ENCODE peak calls at places on chromosomes 6 and 20, in ten cellular contexts. B is GM06990; X is CD8-positive, alpha-beta T cell; O is neuronal stem cell; D is kidney; C is lower lobe of right lung; L is CD4-positive, CD25-positive, alpha-beta regulatory T cell; G is aorta; Z is HAP-1; E is uterus. S is an unnamed sample. For H3K36me3, the result is how much of the 10 kb centered on the place peaks cover.

GRCh38 chr20:36454664-36455427 is 86.5 kb upstream of the MYL9 start:
- DNase-seq in B (no peak), X (no peak), O (peak), D (no peak), C (peak), L (no peak), G (no peak), Z (peak), E (no peak), S (peak)

GRCh38 chr6:3211681-3212080 is 15.8 kb downstream of the TUBB2B start:
- DNase-seq in B (no peak), X (no peak), O (no peak), D (no peak), C (no peak), L (no peak), G (peak), Z (no peak), E (no peak), S (no peak)

GRCh38 chr6:28985396-28986164 is 19.5 kb downstream of the ZNF311 start:
- DNase-seq in B (no peak), X (no peak), O (peak), D (peak), C (peak), L (no peak), G (peak), Z (peak), E (peak), S (peak)

GRCh38 chr6:42547407-42548329 is 16.2 kb upstream of the UBR2 start:
- DNase-seq in B (peak), X (peak), O (peak), D (peak), C (peak), L (peak), G (peak), Z (peak), E (peak), S (peak)

GRCh38 chr6:100464910-100465700 is at the start of gene SIM1:
- DNase-seq in B (peak), X (no peak), O (peak), D (peak), C (no peak), L (no peak), G (no peak), Z (no peak), E (no peak), S (no peak)

GRCh38 chr6:3041606-3042005 is 26.7 kb upstream of the RIPK1 start:
- DNase-seq in B (no peak), X (no peak), O (peak), D (no peak), C (no peak), L (no peak), G (no peak), Z (no peak), E (no peak), S (no peak)

GRCh38 chr6:33978593-33979150 is 167.2 kb downstream of the GRM4 start:
- DNase-seq in B (no peak), X (no peak), O (no peak), D (peak), C (no peak), L (no peak), G (no peak), Z (peak), E (no peak), S (no peak)

GRCh38 chr20:63915471-63915870 is 20.5 kb downstream of the DNAJC5 start:
- DNase-seq in B (no peak), X (no peak), O (no peak), D (no peak), C (no peak), L (no peak), G (no peak), Z (no peak), E (no peak), S (peak)

GRCh38 chr20:33443006-33443511 is 504 bp downstream of the SNTA1 start:
- DNase-seq in B (no peak), X (peak), O (no peak), D (peak), C (no peak), L (no peak), G (peak), Z (peak), E (peak), S (peak)

GRCh38 chr6:3393796-3394195 is 63.1 kb downstream of the SLC22A23 start:
- DNase-seq in B (no peak), X (no peak), O (no peak), D (no peak), C (no peak), L (no peak), G (no peak), Z (no peak), E (no peak), S (no peak)

GRCh38 chr6:27332692-27333641 is 20.9 kb upstream of the POM121L2 start:
- DNase-seq in B (peak), X (peak), O (peak), D (no peak), C (no peak), L (peak), G (no peak), Z (peak), E (peak), S (no peak)

GRCh38 chr6:145044606-145045275 is 690.6 kb downstream of the EPM2A start:
- DNase-seq in B (no peak), X (no peak), O (no peak), D (no peak), C (no peak), L (no peak), G (no peak), Z (no peak), E (no peak), S (no peak)

GRCh38 chr20:34143951-34144350 is 31.9 kb upstream of the EIF2S2 start:
- DNase-seq in B (no peak), X (no peak), O (no peak), D (no peak), C (no peak), L (no peak), G (no peak), Z (no peak), E (no peak), S (no peak)

GRCh38 chr6:74873911-74874310 is 331.9 kb downstream of the COL12A1 start:
- DNase-seq in B (no peak), X (no peak), O (no peak), D (no peak), C (no peak), L (no peak), G (no peak), Z (no peak), E (no peak), S (no peak)

GRCh38 chr20:361562-361961 is 14.7 kb downstream of the NRSN2 start:
- DNase-seq in B (no peak), X (no peak), O (no peak), D (no peak), C (no peak), L (no peak), G (peak), Z (no peak), E (no peak), S (no peak)

GRCh38 chr6:138467901-138468300 is 31.4 kb downstream of the NHSL1 start:
- DNase-seq in B (no peak), X (no peak), O (no peak), D (no peak), C (no peak), L (no peak), G (no peak), Z (no peak), E (no peak), S (no peak)

GRCh38 chr6:37015532-37015931 is 10.1 kb downstream of the FGD2 start:
- DNase-seq in B (no peak), X (no peak), O (no peak), D (no peak), C (no peak), L (no peak), G (no peak), Z (no peak), E (no peak), S (no peak)

GRCh38 chr6:118708736-118709135 is 57.3 kb upstream of the CEP85L start:
- DNase-seq in B (no peak), X (no peak), O (no peak), D (no peak), C (no peak), L (no peak), G (no peak), Z (no peak), E (no peak), S (no peak)

GRCh38 chr6:37283786-37284185 is 25.8 kb upstream of the TMEM217 start:
- DNase-seq in B (no peak), X (no peak), O (no peak), D (no peak), C (no peak), L (no peak), G (peak), Z (no peak), E (no peak), S (peak)

GRCh38 chr20:35947489-35947888 is 6.8 kb downstream of the SCAND1 start:
- DNase-seq in B (peak), X (peak), O (no peak), D (no peak), C (no peak), L (peak), G (no peak), Z (peak), E (no peak), S (no peak)

GRCh38 chr20:4916991-4917881 is 84.1 kb downstream of the SLC23A2 start:
- DNase-seq in B (no peak), X (no peak), O (no peak), D (no peak), C (peak), L (no peak), G (no peak), Z (no peak), E (no peak), S (peak)

GRCh38 chr6:132359891-132360290 is 41.4 kb downstream of the MOXD1 start:
- DNase-seq in B (no peak), X (no peak), O (no peak), D (no peak), C (no peak), L (no peak), G (no peak), Z (no peak), E (no peak), S (no peak)

GRCh38 chr6:89734526-89734925 is 85.1 kb downstream of the MDN1 start:
- DNase-seq in B (no peak), X (no peak), O (no peak), D (no peak), C (no peak), L (no peak), G (no peak), Z (no peak), E (no peak), S (no peak)
- H3K36me3 ChIP-seq in B (under half), X (under half), O (half or more), D (under half), C (half or more), L (half or more), G (under half), Z (half or more), E (under half), S (under half)

GRCh38 chr6:57021086-57021720 is 25.3 kb upstream of the KIAA1586 start:
- DNase-seq in B (peak), X (no peak), O (peak), D (no peak), C (no peak), L (peak), G (no peak), Z (no peak), E (no peak), S (no peak)

GRCh38 chr6:57029213-57029612 is 17.3 kb upstream of the KIAA1586 start:
- DNase-seq in B (no peak), X (no peak), O (no peak), D (no peak), C (no peak), L (no peak), G (no peak), Z (no peak), E (no peak), S (no peak)

GRCh38 chr6:57027301-57027700 is 19.2 kb upstream of the KIAA1586 start:
- DNase-seq in B (no peak), X (no peak), O (no peak), D (no peak), C (no peak), L (no peak), G (no peak), Z (no peak), E (no peak), S (no peak)

GRCh38 chr6:57024321-57024720 is 22.2 kb upstream of the KIAA1586 start:
- DNase-seq in B (no peak), X (no peak), O (no peak), D (no peak), C (no peak), L (no peak), G (no peak), Z (no peak), E (no peak), S (no peak)

GRCh38 chr6:57024775-57025174 is 21.7 kb upstream of the KIAA1586 start:
- DNase-seq in B (no peak), X (no peak), O (no peak), D (no peak), C (no peak), L (no peak), G (no peak), Z (no peak), E (no peak), S (no peak)
- H3K36me3 ChIP-seq in B (under half), X (under half), O (under half), D (under half), C (under half), L (under half), G (under half), Z (under half), E (under half), S (under half)

GRCh38 chr20:62132421-62132820 is 10.1 kb downstream of the LSM14B start:
- DNase-seq in B (no peak), X (no peak), O (no peak), D (no peak), C (peak), L (no peak), G (no peak), Z (no peak), E (no peak), S (no peak)
- H3K36me3 ChIP-seq in B (half or more), X (half or more), O (half or more), D (half or more), C (half or more), L (half or more), G (under half), Z (half or more), E (under half), S (half or more)

DNA sequence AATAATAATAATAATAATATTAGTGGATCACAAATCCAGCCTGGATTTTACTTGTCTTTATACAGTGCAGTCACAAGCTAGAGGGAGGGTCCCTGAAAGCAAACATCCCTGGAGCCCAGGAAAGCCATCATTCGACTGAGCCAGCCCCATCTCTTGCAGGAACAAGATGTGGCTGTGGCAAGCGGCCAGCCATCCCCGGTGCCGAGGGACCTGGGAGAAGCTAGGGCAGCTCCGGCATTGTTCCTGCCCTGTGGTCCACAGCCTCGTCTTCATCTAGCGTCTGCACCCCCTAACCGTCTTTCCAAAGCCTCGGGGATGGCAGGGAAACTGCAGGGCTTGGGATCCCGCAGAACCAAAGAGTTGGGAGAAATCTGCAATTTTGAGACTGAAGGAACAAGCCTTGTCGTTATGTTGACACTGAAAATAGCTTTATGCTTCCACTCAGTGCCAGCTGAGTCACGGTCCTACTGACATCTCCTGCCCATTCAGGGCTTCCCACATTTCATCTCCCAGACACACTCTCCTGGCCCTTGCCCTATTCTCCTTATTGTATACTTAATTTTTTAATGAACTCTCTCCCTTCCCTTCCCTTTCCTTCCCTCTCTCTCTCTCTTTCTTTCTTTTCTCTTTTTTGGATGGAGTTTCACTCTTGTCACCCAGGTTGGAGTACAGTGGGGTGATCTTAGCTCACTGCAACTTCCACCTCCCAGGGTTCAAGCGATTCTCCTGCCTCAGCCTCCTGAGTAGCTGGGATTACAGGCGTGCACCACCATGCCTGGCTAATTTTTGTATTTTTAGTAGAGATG is 62.5 kb upstream of the ZNFX1 start:
- DNase-seq in B (no peak), X (no peak), O (no peak), D (no peak), C (no peak), L (no peak), G (peak), Z (no peak), E (no peak), S (no peak)
- H3K36me3 ChIP-seq in B (under half), X (under half), O (under half), D (under half), C (under half), L (under half), G (under half), Z (under half), E (under half), S (under half)

GRCh38 chr6:107917468-107918375 is 40.3 kb downstream of the SEC63 start:
- DNase-seq in B (no peak), X (no peak), O (no peak), D (no peak), C (no peak), L (no peak), G (no peak), Z (no peak), E (no peak), S (no peak)
- H3K36me3 ChIP-seq in B (under half), X (under half), O (half or more), D (under half), C (half or more), L (half or more), G (under half), Z (half or more), E (under half), S (half or more)

GRCh38 chr20:10428008-10428407 is 6.0 kb downstream of the MKKS start:
- DNase-seq in B (no peak), X (no peak), O (no peak), D (no peak), C (no peak), L (no peak), G (no peak), Z (no peak), E (no peak), S (no peak)
- H3K36me3 ChIP-seq in B (under half), X (under half), O (under half), D (under half), C (under half), L (under half), G (under half), Z (under half), E (under half), S (under half)

DNA sequence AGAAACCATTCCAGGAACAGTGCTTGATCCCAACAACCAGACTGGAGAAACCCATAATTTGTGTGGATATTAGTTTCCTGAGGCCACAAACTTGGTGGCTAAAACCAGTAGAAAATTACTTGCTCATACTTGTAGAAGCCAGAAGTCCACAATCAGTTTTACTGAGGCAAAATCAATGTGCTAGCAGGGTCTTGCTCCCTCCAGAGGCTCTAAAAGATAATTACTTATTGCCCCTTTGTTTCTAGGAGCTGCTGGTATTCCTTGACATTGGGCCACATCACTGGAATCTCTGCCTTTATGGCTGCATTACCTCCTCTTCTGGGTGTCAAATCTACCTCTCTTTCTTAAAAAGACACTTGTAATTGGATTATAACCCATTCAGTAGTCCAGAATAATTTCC is 142.2 kb upstream of the SAMD5 start:
- DNase-seq in B (no peak), X (no peak), O (no peak), D (no peak), C (no peak), L (no peak), G (no peak), Z (no peak), E (no peak), S (no peak)
- H3K36me3 ChIP-seq in B (under half), X (under half), O (under half), D (under half), C (under half), L (under half), G (under half), Z (under half), E (under half), S (under half)

GRCh38 chr6:106613590-106613989 is 15.7 kb downstream of the RTN4IP1 start:
- DNase-seq in B (no peak), X (no peak), O (no peak), D (no peak), C (no peak), L (no peak), G (no peak), Z (peak), E (no peak), S (no peak)
- H3K36me3 ChIP-seq in B (under half), X (under half), O (under half), D (under half), C (under half), L (under half), G (under half), Z (under half), E (under half), S (under half)

S was measured in stomach.